ENCODE peak calls at places on chromosome 22, in ten cellular contexts. B, E, T, U, D, M, N, Q, L and C are unnamed samples.
A peak's percentile ranks its signal among the peaks of the same experiment; 100 is the strongest.

GRCh38 chr22:46806789-46807188 is 44.3 kb downstream of the TBC1D22A start:
- DNase-seq in E (no peak), Q (no peak), B (no peak), M (no peak), N (no peak), D (no peak), T (no peak), U (no peak), L (no peak), C (no peak)

GRCh38 chr22:35480143-35480542 is 60.5 kb upstream of the RASD2 start:
- DNase-seq in M (peak; percentile 71), B (no peak), Q (no peak), N (peak; percentile 50), T (no peak), D (no peak), U (peak; percentile 96), E (no peak), L (no peak), C (no peak)

GRCh38 chr22:44127353-44127752 is 53.4 kb upstream of the PARVG start:
- DNase-seq in L (peak; percentile 46), M (no peak), D (no peak), B (no peak), Q (no peak), U (peak; percentile 53), N (peak; percentile 57), T (no peak), E (no peak), C (no peak)

GRCh38 chr22:32836286-32836859 is 34.9 kb downstream of the TIMP3 start:
- DNase-seq in D (peak; percentile 11), L (no peak), B (peak; percentile 68), Q (no peak), N (no peak), U (no peak), T (no peak), M (no peak), E (peak; percentile 54), C (no peak)

GRCh38 chr22:20205964-20206708 is 55.3 kb upstream of the CCDC188 start:
- DNase-seq in M (peak; percentile 78), Q (peak; percentile 5), D (peak; percentile 37), L (peak; percentile 45), N (peak; percentile 92), E (peak; percentile 96), T (peak; percentile 75), B (peak; percentile 70), U (peak; percentile 74), C (no peak)

GRCh38 chr22:17198188-17199130 is 20.8 kb downstream of the ADA2 start:
- DNase-seq in E (peak; percentile 52), Q (no peak), N (no peak), U (no peak), D (no peak), T (no peak), M (no peak), L (no peak), B (peak; percentile 98), C (no peak)

GRCh38 chr22:19483481-19484244 is 3.9 kb downstream of the CDC45 start:
- DNase-seq in U (no peak), E (no peak), N (no peak), T (no peak), D (no peak), Q (no peak), B (no peak), L (no peak), M (no peak), C (no peak)

GRCh38 chr22:27370281-27370680 is 431.3 kb downstream of the MN1 start:
- DNase-seq in N (no peak), L (peak; percentile 61), M (no peak), D (no peak), Q (no peak), T (no peak), E (no peak), U (no peak), B (no peak), C (no peak)

GRCh38 chr22:38490475-38490874 is 15.6 kb downstream of the DDX17 start:
- DNase-seq in M (no peak), Q (no peak), T (no peak), N (no peak), L (no peak), U (no peak), B (no peak), E (no peak), D (no peak), C (no peak)

GRCh38 chr22:38489142-38489541 is 17.0 kb downstream of the DDX17 start:
- DNase-seq in Q (no peak), U (no peak), T (no peak), M (no peak), L (no peak), D (no peak), N (peak; percentile 35), E (no peak), B (no peak), C (no peak)

GRCh38 chr22:38491707-38492348 is 14.3 kb downstream of the DDX17 start:
- DNase-seq in E (no peak), B (no peak), N (no peak), T (no peak), D (peak; percentile 25), L (no peak), M (no peak), U (no peak), Q (no peak), C (no peak)

GRCh38 chr22:38489561-38490133 is 16.5 kb downstream of the DDX17 start:
- DNase-seq in D (no peak), U (no peak), B (no peak), E (no peak), N (no peak), T (no peak), L (no peak), Q (no peak), M (no peak), C (no peak)

GRCh38 chr22:38490915-38491314 is 15.2 kb downstream of the DDX17 start:
- DNase-seq in T (no peak), E (no peak), Q (no peak), U (peak; percentile 88), L (no peak), N (peak; percentile 19), D (peak; percentile 83), B (no peak), M (peak; percentile 73), C (no peak)
- TF ChIP-seq POLR2AphosphoS5 in T (no peak), E (peak; percentile 40), Q (no peak), U (peak; percentile 51), L (no peak), N (peak; percentile 67), D (no peak), B (no peak), M (peak; percentile 59), C (no peak)

DNA sequence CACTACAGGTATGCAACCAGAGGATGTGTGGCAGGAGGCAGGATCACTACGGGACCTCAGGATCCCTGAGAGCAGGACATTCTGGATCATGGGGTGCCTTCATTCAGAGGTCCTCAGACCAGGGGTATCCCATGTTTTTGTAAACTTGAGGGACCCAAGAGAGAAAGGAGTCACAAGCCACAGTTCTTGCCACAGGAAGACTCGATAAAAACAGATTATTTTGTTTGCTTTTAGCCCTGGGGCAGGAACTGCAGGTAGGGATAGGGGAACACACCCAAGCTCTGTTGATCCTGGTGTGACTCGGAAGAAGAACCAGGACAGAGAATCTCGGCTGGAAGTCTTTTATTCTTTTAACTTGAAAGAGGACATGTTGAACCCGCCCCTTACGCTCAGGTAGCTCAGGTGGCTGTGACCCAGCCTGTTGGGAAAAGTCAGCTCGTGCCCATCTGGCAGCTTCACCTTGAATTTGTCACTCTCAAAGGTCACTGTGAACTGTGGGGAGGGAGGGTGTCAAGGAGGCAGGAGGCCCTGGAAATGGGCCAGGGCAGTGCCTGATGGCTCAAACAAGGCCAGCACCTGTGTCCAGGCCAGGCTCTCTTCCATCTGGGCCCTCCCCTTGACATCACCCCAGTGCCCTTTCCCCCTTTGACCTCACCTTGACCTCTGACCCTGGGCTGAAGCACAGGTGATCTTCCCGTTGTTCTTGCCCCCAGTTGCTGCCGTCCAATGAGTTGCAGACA is 9.8 kb downstream of the LGALS2 start:
- DNase-seq in N (no peak), D (no peak), M (peak; percentile 68), U (no peak), L (no peak), T (no peak), Q (no peak), B (peak; percentile 38), E (peak; percentile 53), C (no peak)
- H3K27ac ChIP-seq in N (no peak overlapping the region), D (peak overlapping the region; percentile 67), M (peak overlapping the region; percentile 99), U (no peak overlapping the region), L (no peak overlapping the region), T (peak overlapping the region; percentile 72), Q (no peak overlapping the region), B (no peak overlapping the region), E (no peak overlapping the region), C (no peak overlapping the region)

DNA sequence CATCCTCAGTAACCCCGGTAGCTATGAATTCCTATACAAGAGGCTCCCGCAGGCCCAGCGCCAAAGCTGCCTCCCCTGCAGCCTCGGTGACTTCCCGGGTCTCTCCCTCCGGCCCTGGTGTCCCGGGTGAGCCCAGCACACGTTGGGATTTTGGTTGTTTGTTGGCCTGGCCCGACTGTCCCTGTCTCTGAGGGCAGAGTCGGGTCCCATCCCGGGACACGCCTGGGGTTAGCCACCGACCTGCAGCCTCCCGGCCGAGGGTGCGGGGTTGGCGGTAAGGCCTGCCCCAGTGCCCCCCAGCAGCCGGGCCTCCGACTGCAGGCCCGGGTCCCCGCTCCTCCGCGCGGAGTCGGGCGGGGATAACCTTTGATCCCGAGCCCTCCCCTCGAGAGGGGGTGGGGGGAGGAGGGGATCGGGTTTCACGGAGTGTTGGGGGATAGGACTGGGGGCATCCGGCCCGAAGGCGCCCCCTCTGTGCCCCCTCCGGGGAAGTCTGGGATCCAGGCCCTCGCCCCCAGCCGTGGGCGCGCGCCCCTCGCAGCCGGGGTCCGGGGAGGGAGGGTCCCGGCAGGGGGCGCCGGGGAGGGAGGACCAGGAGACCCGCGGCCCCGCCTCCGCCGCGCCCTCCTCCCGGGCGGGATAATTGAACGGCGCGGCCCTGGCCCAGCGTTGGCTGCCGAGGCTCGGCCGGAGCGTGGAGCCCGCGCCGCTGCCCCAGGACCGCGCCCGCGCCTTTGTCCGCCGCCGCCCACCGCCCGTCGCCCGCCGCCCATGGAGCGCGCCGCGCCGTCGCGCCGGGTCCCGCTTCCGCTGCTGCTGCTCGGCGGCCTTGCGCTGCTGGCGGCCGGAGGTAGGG is at the start of gene FBLN1:
- DNase-seq in B (peak; percentile 85), M (no peak), N (no peak), Q (no peak), E (peak; percentile 43), T (no peak), L (no peak), U (no peak), D (peak; percentile 71), C (no peak)
- TF ChIP-seq POLR2AphosphoS5 in B (peak; percentile 64), M (no peak), N (no peak), Q (no peak), E (no peak), T (no peak), L (no peak), U (no peak), D (peak; percentile 72), C (no peak)

DNA sequence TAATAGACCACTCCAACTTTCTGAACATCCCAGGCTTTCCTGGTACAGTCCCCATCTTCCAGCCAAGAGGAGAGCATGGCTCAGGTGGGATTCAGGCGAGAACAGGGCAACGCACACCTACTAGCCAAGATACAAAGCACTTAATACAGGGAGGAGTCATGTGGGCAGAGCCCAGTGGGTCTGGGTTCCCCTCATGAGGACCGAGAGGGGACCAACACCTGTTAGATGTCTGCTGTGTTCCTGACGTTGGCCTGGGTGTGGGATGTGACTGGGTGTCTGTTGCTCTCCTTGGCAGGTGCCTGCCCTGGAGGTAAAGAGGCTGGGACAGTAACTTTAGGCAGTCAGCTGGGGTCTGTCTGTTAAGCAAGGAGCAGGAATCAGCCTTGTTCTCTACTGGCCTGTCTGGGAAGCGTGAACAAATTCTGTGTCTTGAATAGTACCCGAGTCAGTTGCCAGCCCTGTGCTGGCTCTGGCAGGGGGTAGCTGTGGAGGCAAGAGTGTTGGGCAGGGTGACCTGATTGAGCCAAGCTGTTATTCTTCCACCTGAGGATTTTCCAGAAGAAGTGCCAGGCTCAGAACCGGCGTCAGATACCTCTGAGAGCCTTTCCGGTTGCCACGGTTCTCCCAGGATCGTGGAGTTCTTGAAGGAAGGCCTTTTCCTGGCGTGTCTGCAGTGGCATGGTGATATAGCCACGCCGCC is 56.3 kb downstream of the BCR start:
- DNase-seq in L (no peak), T (no peak), D (no peak), B (no peak), Q (no peak), U (no peak), N (no peak), E (peak; percentile 64), M (no peak), C (no peak)
- H3K27ac ChIP-seq in L (no peak overlapping the region), T (no peak overlapping the region), D (no peak overlapping the region), B (peak overlapping the region; percentile 59), Q (no peak overlapping the region), U (peak overlapping the region; percentile 20), N (no peak overlapping the region), E (no peak overlapping the region), M (no peak overlapping the region), C (no peak overlapping the region)